ENCODE peak calls at places on chromosomes 13 and 19, in nine cellular contexts. U is uterus; S is breast epithelium; O is esophagus squamous epithelium; N is tibial artery; M is CD8-positive, alpha-beta T cell; A is heart right ventricle; J is stomach; F is body of pancreas. I is an unnamed sample. For H3K4me1, the result is how much of the 10 kb centered on the place peaks cover.

GRCh38 chr13:100213576-100213975 is 124.7 kb downstream of the PCCA start:
- DNase-seq in M (no peak), U (no peak), J (no peak), F (no peak), A (no peak), O (no peak), S (no peak), N (no peak), I (no peak)

GRCh38 chr13:44259045-44260042 is 114.3 kb upstream of the SERP2 start:
- DNase-seq in S (no peak), O (no peak), M (peak), N (no peak), J (peak), A (no peak), F (peak), U (no peak), I (peak)

GRCh38 chr13:23578411-23579071 is 8.3 kb downstream of the TNFRSF19 start:
- DNase-seq in A (peak), F (peak), M (peak), N (peak), U (peak), S (peak), J (peak), O (no peak), I (no peak)

GRCh38 chr13:95378603-95379002 is 77.4 kb upstream of the ABCC4 start:
- DNase-seq in A (peak), N (no peak), U (no peak), S (no peak), O (no peak), M (no peak), F (no peak), J (no peak), I (no peak)

GRCh38 chr13:51644649-51645048 is 60.4 kb downstream of the WDFY2 start:
- DNase-seq in U (no peak), M (no peak), J (no peak), S (no peak), F (peak), O (no peak), N (no peak), A (no peak), I (no peak)

GRCh38 chr19:50968709-50969412 is 530 bp downstream of the KLK6 start:
- DNase-seq in S (no peak), N (no peak), J (no peak), M (no peak), A (no peak), O (no peak), F (no peak), U (no peak), I (no peak)

GRCh38 chr19:49200238-49200862 is 42.8 kb downstream of the TRPM4 start:
- DNase-seq in M (no peak), A (no peak), N (no peak), F (no peak), O (no peak), J (no peak), U (no peak), S (no peak), I (no peak)

GRCh38 chr13:77507931-77508776 is 27.4 kb upstream of the SCEL start:
- DNase-seq in N (no peak), O (no peak), A (no peak), U (no peak), S (no peak), J (no peak), F (no peak), M (no peak), I (no peak)

GRCh38 chr19:12847159-12848139 is 9.1 kb downstream of the MAST1 start:
- DNase-seq in J (peak), U (peak), M (peak), O (no peak), S (peak), F (peak), N (peak), A (peak), I (peak)

GRCh38 chr13:40433577-40433976 is 232.9 kb downstream of the FOXO1 start:
- DNase-seq in U (no peak), J (no peak), F (no peak), S (no peak), A (no peak), N (no peak), M (peak), O (no peak), I (no peak)

GRCh38 chr19:9836021-9836420 is 903 bp downstream of the PIN1 start:
- DNase-seq in O (no peak), F (no peak), M (no peak), J (no peak), S (no peak), A (no peak), U (no peak), N (no peak), I (no peak)

GRCh38 chr13:69769637-69770036 is 338.0 kb upstream of the ATXN8OS start:
- DNase-seq in U (no peak), S (no peak), A (no peak), O (no peak), J (no peak), N (no peak), F (no peak), M (no peak), I (no peak)

GRCh38 chr19:728011-728410 is 19.3 kb downstream of the PALM start:
- DNase-seq in S (no peak), A (peak), F (no peak), O (no peak), N (no peak), J (no peak), U (peak), M (no peak), I (no peak)

GRCh38 chr19:49403404-49404187 is 15.5 kb downstream of the KASH5 start:
- DNase-seq in J (no peak), U (no peak), S (no peak), N (no peak), M (no peak), A (no peak), F (no peak), O (no peak), I (no peak)

GRCh38 chr13:55664178-55664577 is 1476.5 kb upstream of the PRR20A start:
- DNase-seq in U (no peak), O (no peak), J (no peak), S (no peak), A (no peak), N (no peak), M (no peak), F (no peak), I (no peak)

GRCh38 chr19:2276429-2276989 is 5.5 kb downstream of the PEAK3 start:
- DNase-seq in J (no peak), N (no peak), F (no peak), S (no peak), O (no peak), M (no peak), A (no peak), U (no peak), I (no peak)

GRCh38 chr19:35136977-35137702 is 1.5 kb upstream of the FXYD1 start:
- DNase-seq in O (no peak), A (no peak), M (no peak), S (no peak), N (no peak), U (no peak), J (no peak), F (peak), I (no peak)

GRCh38 chr19:35134601-35135091 is at the start of gene LGI4:
- DNase-seq in M (no peak), O (no peak), J (no peak), N (no peak), U (no peak), S (no peak), A (no peak), F (no peak), I (no peak)

GRCh38 chr19:35138305-35138799 is 272 bp upstream of the FXYD1 start:
- DNase-seq in F (no peak), N (no peak), M (no peak), U (peak), J (no peak), S (no peak), O (no peak), A (peak), I (no peak)

GRCh38 chr19:35135389-35135909 is 590 bp upstream of the LGI4 start:
- DNase-seq in O (no peak), S (no peak), J (peak), U (peak), F (peak), A (peak), M (no peak), N (peak), I (no peak)

DNA sequence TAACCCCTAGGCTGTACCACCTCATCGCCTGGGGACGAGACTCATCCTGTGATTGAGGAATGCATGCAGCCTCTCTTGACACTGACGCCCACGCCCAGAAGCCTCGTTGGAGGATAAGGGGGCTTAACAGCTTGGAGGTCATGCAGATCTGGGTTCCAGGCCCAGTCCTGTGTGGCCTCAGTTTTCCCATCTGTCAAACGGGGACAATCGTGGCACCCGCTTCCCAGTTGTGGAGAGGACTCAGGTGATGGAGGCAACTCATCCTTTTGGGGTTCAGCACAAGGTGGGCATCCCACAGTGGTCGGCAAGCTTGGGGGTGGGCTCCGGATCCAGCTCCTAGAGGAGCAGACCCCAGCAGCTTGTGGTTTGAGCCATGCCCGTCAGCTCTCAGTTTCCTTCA is 1.4 kb upstream of the LGI4 start:
- DNase-seq in O (no peak), M (no peak), S (no peak), J (no peak), N (no peak), U (no peak), A (no peak), F (no peak), I (no peak)
- H3K27ac ChIP-seq in O (peak), M (no peak), S (no peak), J (no peak), N (peak), U (no peak), A (no peak), F (no peak), I (no peak)

GRCh38 chr13:97279079-97279411 is 56.9 kb downstream of the MBNL2 start:
- DNase-seq in N (no peak), U (no peak), J (no peak), M (no peak), S (no peak), F (no peak), O (no peak), A (no peak), I (no peak)
- H3K4me1 ChIP-seq in N (half or more), U (under half), J (under half), M (under half), S (under half), F (half or more), O (under half), A (half or more), I (half or more)

GRCh38 chr19:15913830-15914229 is 16.0 kb upstream of the CYP4F2 start:
- DNase-seq in A (no peak), O (no peak), N (no peak), M (no peak), F (no peak), J (no peak), S (no peak), U (no peak), I (no peak)

GRCh38 chr19:15915109-15915508 is 17.2 kb upstream of the CYP4F2 start:
- DNase-seq in F (no peak), O (no peak), A (no peak), M (no peak), S (no peak), J (no peak), N (no peak), U (no peak), I (no peak)

GRCh38 chr19:15913384-15913783 is 15.5 kb upstream of the CYP4F2 start:
- DNase-seq in F (no peak), U (no peak), M (no peak), J (peak), S (no peak), N (no peak), A (no peak), O (no peak), I (no peak)

GRCh38 chr19:15911599-15912237 is 13.8 kb upstream of the CYP4F2 start:
- DNase-seq in N (no peak), U (no peak), M (no peak), O (no peak), S (no peak), J (peak), A (no peak), F (peak), I (no peak)
- TF ChIP-seq CTCF in N (no peak), U (no peak), M (no peak), O (no peak), S (no peak), J (no peak), A (no peak), F (no peak), I (no peak)

DNA sequence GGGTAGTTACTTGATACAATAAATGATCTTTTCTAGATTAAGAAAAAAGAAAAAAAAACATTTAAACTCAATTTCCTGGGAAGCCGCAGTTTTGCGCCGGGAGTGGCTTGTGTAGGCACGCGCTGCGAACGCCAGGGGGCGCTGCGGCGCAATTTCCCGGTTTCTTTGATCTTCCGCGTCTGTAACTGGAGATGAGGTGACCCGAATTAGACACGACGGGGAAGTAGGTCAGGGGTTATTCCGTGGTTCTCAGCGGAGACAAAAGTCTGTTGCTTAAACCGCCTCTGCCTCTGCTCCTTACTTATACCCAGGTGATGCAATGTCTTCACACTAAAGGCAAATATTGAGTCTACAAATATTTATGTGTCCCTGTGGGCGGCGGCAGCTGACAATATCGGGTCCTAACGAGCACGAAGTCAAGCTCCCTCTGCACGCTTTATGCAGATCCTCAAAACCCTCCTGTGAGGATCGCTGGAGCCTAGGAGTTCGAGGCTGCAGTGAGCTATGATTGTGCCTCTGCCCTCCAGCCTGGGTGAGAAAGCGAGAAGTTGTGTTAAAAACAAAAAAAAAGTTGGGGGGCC is 15.2 kb downstream of the STXBP2 start:
- DNase-seq in A (peak), S (peak), N (peak), F (peak), U (peak), O (peak), M (peak), J (peak), I (no peak)
- H3K27ac ChIP-seq in A (no peak), S (peak), N (no peak), F (peak), U (no peak), O (peak), M (no peak), J (no peak), I (no peak)

DNA sequence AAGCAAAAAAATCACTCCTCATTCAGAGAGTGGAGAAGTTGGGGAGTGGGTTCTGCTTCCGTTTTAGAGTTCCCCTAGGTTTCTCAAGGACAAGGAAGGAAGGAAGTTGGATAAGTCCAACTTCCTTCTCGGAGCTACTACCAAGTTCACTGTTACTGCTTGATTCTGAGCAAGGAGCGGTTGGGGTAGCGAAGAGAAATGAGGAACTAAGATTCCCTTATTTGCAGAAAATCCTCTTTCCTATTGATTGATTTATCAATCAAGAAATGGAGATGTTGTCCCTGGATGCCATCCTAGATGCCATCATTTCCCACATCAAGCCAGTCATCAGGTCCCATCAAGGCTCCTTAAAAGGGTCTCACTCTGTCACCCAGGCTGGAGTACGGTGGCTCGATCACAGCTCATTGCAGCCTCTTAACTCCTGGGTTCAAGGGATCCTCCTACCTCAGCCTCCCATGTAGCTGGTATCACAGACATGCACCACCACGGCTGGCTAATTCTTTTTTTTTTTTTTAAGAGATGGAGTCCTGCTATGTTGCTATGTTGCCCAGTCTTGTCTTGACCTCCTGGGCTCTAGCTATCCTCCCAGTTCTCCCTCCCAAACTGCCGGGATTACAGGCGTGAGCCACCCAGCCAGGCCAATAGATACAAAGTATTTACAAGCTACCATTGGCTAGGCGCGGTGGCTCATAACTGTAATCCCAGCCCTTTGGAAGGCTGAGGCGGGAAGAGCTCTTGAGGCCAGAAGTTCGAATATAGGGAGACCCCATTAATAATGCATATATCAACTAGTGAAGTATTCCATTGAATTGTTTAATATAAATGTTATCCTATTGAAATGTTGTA is 820 bp upstream of the B9D2 start:
- DNase-seq in U (no peak), M (no peak), A (no peak), N (no peak), O (no peak), J (no peak), F (peak), S (no peak), I (no peak)
- H3K4me1 ChIP-seq in U (under half), M (under half), A (under half), N (under half), O (under half), J (under half), F (under half), S (under half), I (under half)

I was measured in thoracic aorta.